ENCODE peak calls at places on chromosomes 1 and 21, in four cellular contexts. H, D, R and K are unnamed samples.

GRCh38 chr21:44650973-44651675 is 3.3 kb downstream of the KRTAP12-4 start:
- DNase-seq in R (no peak), H (no peak), D (no peak), K (no peak)

GRCh38 chr1:218209351-218209861 is 75.7 kb upstream of the RRP15 start:
- DNase-seq in H (no peak), D (no peak), R (peak), K (no peak)

GRCh38 chr1:228083871-228084278 is 1.4 kb downstream of the ARF1 start:
- DNase-seq in R (peak), H (no peak), D (peak), K (no peak)

GRCh38 chr1:91397605-91398004 is 7.0 kb downstream of the HFM1 start:
- DNase-seq in D (no peak), H (no peak), R (no peak), K (no peak)

GRCh38 chr1:156471496-156472490 is 28.8 kb downstream of the MEF2D start:
- DNase-seq in D (peak), R (no peak), H (peak), K (peak)

GRCh38 chr1:31263408-31263807 is 23.7 kb upstream of the NKAIN1 start:
- DNase-seq in H (no peak), D (no peak), R (no peak), K (no peak)

GRCh38 chr1:16053781-16054502 is 10.4 kb downstream of the CLCNKB start:
- DNase-seq in R (no peak), H (no peak), D (no peak), K (no peak)

GRCh38 chr1:224783006-224783651 is 146.3 kb upstream of the DNAH14 start:
- DNase-seq in D (no peak), R (no peak), H (no peak), K (no peak)

GRCh38 chr1:73331726-73332125 is 866.2 kb downstream of the LRRIQ3 start:
- DNase-seq in D (no peak), R (no peak), H (no peak), K (no peak)

GRCh38 chr1:81834268-81834667 is 33.5 kb downstream of the ADGRL2 start:
- DNase-seq in R (peak), D (no peak), H (no peak), K (no peak)

GRCh38 chr1:248695451-248696132 is 7.0 kb downstream of the OR14I1 start:
- DNase-seq in R (peak), H (no peak), D (no peak), K (no peak)

GRCh38 chr1:118989878-118990378 is 1.8 kb upstream of the TBX15 start:
- DNase-seq in D (no peak), H (no peak), R (no peak), K (no peak)

GRCh38 chr1:87897486-87897885 is 568.8 kb downstream of the LMO4 start:
- DNase-seq in H (no peak), R (no peak), D (no peak), K (no peak)

GRCh38 chr1:195097316-195097715 is 1510.9 kb downstream of the KCNT2 start:
- DNase-seq in D (no peak), R (no peak), H (no peak), K (no peak)

DNA sequence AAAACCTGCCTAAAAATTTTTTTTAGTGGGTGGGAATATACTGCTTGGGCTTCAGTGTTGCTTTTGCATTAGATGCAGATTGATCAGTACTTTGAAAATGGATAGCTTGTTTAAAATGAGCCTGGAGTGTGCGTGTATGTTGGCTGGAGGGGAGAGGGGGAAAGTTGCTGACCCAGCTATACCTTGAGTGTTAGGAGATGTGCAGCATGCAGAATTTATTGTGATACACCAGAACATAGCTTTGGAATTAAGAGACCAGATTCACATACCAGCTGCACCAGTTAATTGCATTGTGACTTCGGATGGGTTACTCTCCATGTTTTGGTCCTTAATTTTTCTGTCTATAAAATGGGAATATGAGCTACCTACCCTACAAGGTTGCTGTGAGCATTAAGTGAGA is 60.4 kb downstream of the PRDM2 start:
- DNase-seq in H (no peak), D (no peak), R (no peak), K (no peak)
- H3K4me3 ChIP-seq in H (no peak), D (no peak), R (no peak), K (no peak)

GRCh38 chr1:13513885-13514546 is at the start of gene LRRC38:
- DNase-seq in H (peak), R (no peak), D (no peak), K (no peak)
- H3K4me3 ChIP-seq in H (peak), R (no peak), D (no peak), K (no peak)

DNA sequence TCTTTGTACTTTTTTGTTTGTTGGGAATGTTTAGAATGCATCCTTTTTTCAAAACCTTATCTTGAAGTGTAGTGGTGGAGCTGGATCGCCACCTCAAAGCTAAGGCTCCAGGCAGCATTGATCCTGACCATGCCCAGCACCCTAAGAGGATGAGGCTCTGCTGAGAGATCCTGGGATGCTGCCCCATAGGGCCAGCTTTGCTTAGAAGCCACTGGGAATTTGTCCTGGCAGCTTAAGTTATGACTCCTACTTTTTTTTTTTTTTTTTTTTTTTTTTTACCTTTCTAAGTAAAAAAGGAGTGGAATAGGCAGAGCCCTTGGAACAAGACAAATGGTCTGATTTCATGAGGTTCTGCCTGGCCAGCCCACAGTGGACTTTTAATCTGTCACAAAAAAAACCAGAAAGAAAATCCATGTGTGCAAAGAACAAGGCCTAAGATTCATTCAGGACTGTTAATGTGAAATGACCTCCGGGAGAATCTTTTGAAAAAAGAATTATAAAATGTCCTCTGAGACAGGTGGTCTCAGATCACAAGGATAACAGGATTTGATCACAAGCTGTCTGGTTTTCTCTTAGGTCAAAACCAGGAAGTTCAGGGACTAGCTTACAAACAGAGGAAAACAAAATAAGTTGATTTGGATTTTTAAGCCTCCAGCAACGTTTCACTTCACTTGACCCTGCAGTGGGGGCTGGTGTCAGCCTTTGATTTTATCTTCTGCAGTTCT is 26.0 kb upstream of the RAP1A start:
- DNase-seq in D (no peak), H (no peak), R (no peak), K (no peak)
- H3K4me3 ChIP-seq in D (no peak), H (peak), R (peak), K (no peak)

GRCh38 chr1:230753586-230754251 is 6.5 kb downstream of the CAPN9 start:
- DNase-seq in R (peak), D (no peak), H (peak), K (no peak)
- H3K4me3 ChIP-seq in R (no peak), D (no peak), H (peak), K (peak)

DNA sequence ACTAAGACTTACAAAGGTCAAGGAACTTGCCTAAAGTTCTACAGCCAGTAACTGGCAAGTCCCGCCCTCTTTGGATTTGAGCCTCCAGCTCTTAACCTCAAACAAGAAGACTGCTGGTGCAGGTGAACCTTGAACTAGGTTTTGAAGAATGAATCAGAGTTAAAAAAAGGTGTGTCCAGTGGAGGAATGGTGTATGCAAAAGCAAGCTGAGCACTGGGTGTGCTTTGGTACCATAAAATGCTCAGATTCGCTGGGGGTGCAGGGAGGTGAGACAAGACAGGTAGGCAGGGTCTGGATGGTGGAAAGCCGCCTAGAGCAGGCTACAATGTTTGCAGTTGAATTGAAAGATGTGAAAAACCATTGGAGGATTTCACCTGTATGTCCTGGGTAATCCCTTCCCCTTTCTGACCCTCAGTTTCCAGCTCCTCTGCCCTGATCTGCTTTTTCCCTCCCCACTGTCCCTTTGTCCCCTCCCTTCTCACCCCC is 39.8 kb downstream of the FOXD2 start:
- DNase-seq in R (no peak), D (no peak), H (no peak), K (no peak)
- H3K4me3 ChIP-seq in R (no peak), D (no peak), H (no peak), K (no peak)

GRCh38 chr1:204793259-204793658 is 77.4 kb upstream of the NFASC start:
- DNase-seq in H (no peak), D (no peak), R (no peak), K (no peak)
- H3K4me3 ChIP-seq in H (no peak), D (no peak), R (no peak), K (no peak)

GRCh38 chr1:60948486-60948885 is 133.9 kb upstream of the NFIA start:
- DNase-seq in H (no peak), R (no peak), D (no peak), K (no peak)
- H3K4me3 ChIP-seq in H (no peak), R (no peak), D (no peak), K (no peak)

GRCh38 chr1:160800645-160801408 is 4.9 kb downstream of the LY9 start:
- DNase-seq in D (no peak), H (no peak), R (no peak), K (no peak)

GRCh38 chr1:160799641-160800040 is 3.7 kb downstream of the LY9 start:
- DNase-seq in R (no peak), D (no peak), H (no peak), K (no peak)

GRCh38 chr1:160798439-160798838 is 2.5 kb downstream of the LY9 start:
- DNase-seq in R (no peak), H (no peak), D (no peak), K (no peak)

GRCh38 chr1:160801836-160802580 is 6.0 kb downstream of the LY9 start:
- DNase-seq in D (no peak), H (no peak), R (no peak), K (no peak)

GRCh38 chr1:160800142-160800541 is 4.2 kb downstream of the LY9 start:
- DNase-seq in R (no peak), D (no peak), H (no peak), K (no peak)
- H3K4me3 ChIP-seq in R (no peak), D (no peak), H (no peak), K (no peak)